ENCODE peak calls at places on chromosomes 5 and 9, in seven cellular contexts. D is WTC11, S is dorsolateral prefrontal cortex, G is A549, E is body of pancreas, O is suprapubic skin, F is pancreas. V is an unnamed sample.

GRCh38 chr9:437066-438015 is 222.7 kb downstream of the DOCK8 start:
- DNase-seq in D (no peak), S (no peak), G (no peak), E (no peak), O (no peak), F (no peak), V (no peak)

GRCh38 chr5:111748304-111748763 is 8.7 kb downstream of the NREP start:
- DNase-seq in D (no peak), S (no peak), G (no peak), E (no peak), O (no peak), F (no peak), V (peak)

GRCh38 chr9:37424686-37425297 is 2.3 kb downstream of the GRHPR start:
- DNase-seq in D (no peak), S (no peak), G (no peak), E (no peak), O (no peak), F (no peak), V (no peak)

GRCh38 chr5:180787711-180788431 is 14.7 kb downstream of the MGAT1 start:
- DNase-seq in D (peak), S (no peak), G (no peak), E (no peak), O (no peak), F (no peak), V (no peak)

GRCh38 chr5:159106569-159107282 is 7.0 kb upstream of the EBF1 start:
- DNase-seq in D (peak), S (no peak), G (peak), E (peak), O (peak), F (peak), V (peak)

GRCh38 chr5:159099049-159099760 is 511 bp downstream of the EBF1 start:
- DNase-seq in D (peak), S (no peak), G (peak), E (peak), O (no peak), F (peak), V (peak)

GRCh38 chr9:91220491-91221135 is 141.1 kb downstream of the AUH start:
- DNase-seq in D (no peak), S (no peak), G (no peak), E (no peak), O (no peak), F (no peak), V (no peak)

GRCh38 chr9:7174884-7175283 is 417.1 kb downstream of the KDM4C start:
- DNase-seq in D (peak), S (no peak), G (peak), E (no peak), O (no peak), F (no peak), V (no peak)

GRCh38 chr9:73497796-73498195 is 346.1 kb downstream of the ANXA1 start:
- DNase-seq in D (no peak), S (no peak), G (no peak), E (no peak), O (no peak), F (no peak), V (no peak)

GRCh38 chr9:81256368-81256767 is 433.0 kb downstream of the TLE1 start:
- DNase-seq in D (no peak), S (no peak), G (no peak), E (no peak), O (no peak), F (no peak), V (no peak)

GRCh38 chr9:133734600-133735414 is 3.3 kb downstream of the SARDH start:
- DNase-seq in D (no peak), S (no peak), G (no peak), E (no peak), O (no peak), F (no peak), V (no peak)

GRCh38 chr5:6525910-6526309 is 77.3 kb downstream of the UBE2QL1 start:
- DNase-seq in D (peak), S (no peak), G (peak), E (peak), O (no peak), F (no peak), V (no peak)

GRCh38 chr5:1516615-1517601 is 6.9 kb downstream of the LPCAT1 start:
- DNase-seq in D (peak), S (peak), G (peak), E (peak), O (peak), F (peak), V (no peak)

GRCh38 chr9:125586173-125586512 is 120.9 kb downstream of the MAPKAP1 start:
- DNase-seq in D (no peak), S (no peak), G (no peak), E (no peak), O (no peak), F (no peak), V (no peak)

GRCh38 chr5:39394946-39395345 is 29.8 kb downstream of the DAB2 start:
- DNase-seq in D (no peak), S (no peak), G (no peak), E (no peak), O (no peak), F (no peak), V (peak)

GRCh38 chr5:1343315-1343751 is 1.6 kb downstream of the CLPTM1L start:
- DNase-seq in D (no peak), S (no peak), G (no peak), E (no peak), O (no peak), F (no peak), V (no peak)

GRCh38 chr9:124004608-124005007 is 7.0 kb upstream of the LHX2 start:
- DNase-seq in D (no peak), S (no peak), G (no peak), E (no peak), O (no peak), F (no peak), V (no peak)

GRCh38 chr5:1523793-1524480 is at the start of gene LPCAT1:
- DNase-seq in D (peak), S (peak), G (peak), E (peak), O (peak), F (peak), V (peak)

GRCh38 chr5:136016945-136017530 is 11.8 kb upstream of the TGFBI start:
- DNase-seq in D (no peak), S (no peak), G (peak), E (no peak), O (no peak), F (no peak), V (peak)

GRCh38 chr9:37061763-37062162 is 27.7 kb upstream of the PAX5 start:
- DNase-seq in D (no peak), S (no peak), G (no peak), E (no peak), O (no peak), F (no peak), V (no peak)

GRCh38 chr9:82781965-82782392 is 281.0 kb downstream of the RASEF start:
- DNase-seq in D (no peak), S (no peak), G (no peak), E (no peak), O (no peak), F (no peak), V (no peak)

GRCh38 chr5:169202969-169203368 is 98.0 kb downstream of the SLIT3 start:
- DNase-seq in D (no peak), S (no peak), G (no peak), E (no peak), O (no peak), F (no peak), V (no peak)

GRCh38 chr9:75235632-75236031 is 147.3 kb downstream of the OSTF1 start:
- DNase-seq in D (no peak), S (no peak), G (no peak), E (peak), O (no peak), F (no peak), V (no peak)

GRCh38 chr9:90801175-90801506 is 478 bp upstream of the SYK start:
- DNase-seq in D (no peak), S (no peak), G (no peak), E (no peak), O (no peak), F (no peak), V (no peak)

GRCh38 chr5:147305147-147305546 is 70.3 kb downstream of the STK32A start:
- DNase-seq in D (peak), S (no peak), G (no peak), E (no peak), O (no peak), F (no peak), V (no peak)

GRCh38 chr5:59799668-59800374 is 93.7 kb downstream of the PDE4D start:
- DNase-seq in D (no peak), S (no peak), G (peak), E (no peak), O (no peak), F (no peak), V (peak)

GRCh38 chr5:52148679-52149078 is 639.0 kb upstream of the ITGA1 start:
- DNase-seq in D (no peak), S (no peak), G (no peak), E (no peak), O (no peak), F (no peak), V (no peak)

GRCh38 chr9:129258124-129258822 is 80.2 kb upstream of the IER5L start:
- DNase-seq in D (peak), S (peak), G (peak), E (peak), O (peak), F (peak), V (peak)

GRCh38 chr5:70491-70890 is 21.5 kb upstream of the PLEKHG4B start:
- DNase-seq in D (no peak), S (no peak), G (no peak), E (no peak), O (no peak), F (no peak), V (no peak)

GRCh38 chr5:3025392-3025791 is 273.9 kb upstream of the IRX2 start:
- DNase-seq in D (no peak), S (no peak), G (no peak), E (no peak), O (peak), F (no peak), V (no peak)

GRCh38 chr5:3027185-3027865 is 275.8 kb upstream of the IRX2 start:
- DNase-seq in D (no peak), S (no peak), G (no peak), E (no peak), O (peak), F (no peak), V (no peak)

GRCh38 chr5:3026099-3026498 is 274.6 kb upstream of the IRX2 start:
- DNase-seq in D (no peak), S (no peak), G (no peak), E (no peak), O (peak), F (no peak), V (no peak)

GRCh38 chr5:3027866-3028635 is 276.6 kb upstream of the IRX2 start:
- DNase-seq in D (no peak), S (no peak), G (no peak), E (no peak), O (peak), F (no peak), V (no peak)

DNA sequence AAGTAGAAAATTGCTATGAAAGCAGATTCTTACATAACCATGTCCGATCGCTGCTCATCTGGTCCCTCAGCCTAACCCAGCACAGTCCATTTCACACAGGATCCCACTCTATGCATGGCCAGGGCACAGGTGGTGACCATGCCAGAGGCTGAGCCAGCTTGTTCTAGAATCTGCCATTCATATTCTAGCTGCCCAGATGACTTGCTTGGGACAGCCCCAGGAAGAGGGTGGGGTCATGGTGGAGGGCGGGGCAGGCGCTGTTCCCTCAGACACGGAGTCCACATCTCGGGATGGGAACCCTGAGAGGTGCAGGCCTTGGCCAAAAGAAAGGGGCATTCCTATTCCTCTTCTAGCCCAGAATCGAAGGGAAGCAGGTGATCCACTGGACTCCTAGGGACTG is 275.2 kb upstream of the IRX2 start:
- DNase-seq in D (no peak), S (no peak), G (no peak), E (no peak), O (no peak), F (no peak), V (no peak)
- TF ChIP-seq CTCF in D (no peak), S (no peak), G (no peak), E (no peak), O (no peak), F (no peak), V (no peak)

GRCh38 chr5:73448451-73449136 is at the start of gene FOXD1:
- DNase-seq in D (peak), S (no peak), G (peak), E (no peak), O (no peak), F (peak), V (peak)
- TF ChIP-seq CTCF in D (no peak), S (no peak), G (no peak), E (no peak), O (no peak), F (no peak), V (peak)

GRCh38 chr9:69758001-69758730 is 1.6 kb downstream of the PTAR1 start:
- DNase-seq in D (no peak), S (no peak), G (no peak), E (no peak), O (no peak), F (no peak), V (no peak)

GRCh38 chr9:69759478-69760277 is at the start of gene PTAR1:
- DNase-seq in D (peak), S (peak), G (peak), E (peak), O (peak), F (peak), V (peak)

GRCh38 chr9:69758981-69759477 is 782 bp downstream of the PTAR1 start:
- DNase-seq in D (no peak), S (no peak), G (no peak), E (no peak), O (no peak), F (no peak), V (no peak)

GRCh38 chr9:69762527-69762926 is 2.7 kb upstream of the PTAR1 start:
- DNase-seq in D (no peak), S (no peak), G (no peak), E (no peak), O (no peak), F (no peak), V (no peak)

DNA sequence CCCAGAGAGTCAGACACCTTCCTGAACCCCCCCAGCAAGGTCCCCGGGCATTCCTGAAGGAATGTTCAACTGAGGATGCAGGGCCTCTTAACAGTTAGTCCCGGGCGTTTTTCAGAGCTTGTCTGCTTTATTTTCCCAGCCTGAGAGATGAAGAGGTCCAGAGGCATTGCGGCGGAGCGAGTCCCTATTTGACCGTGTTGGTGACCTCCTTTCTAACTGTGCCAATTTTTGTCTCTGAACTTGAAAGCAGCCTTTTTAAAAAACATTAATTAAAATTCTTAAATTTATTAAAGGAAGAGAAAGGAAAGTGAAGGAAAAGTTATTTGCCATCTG is 433 bp upstream of the PTAR1 start:
- DNase-seq in D (no peak), S (no peak), G (peak), E (no peak), O (no peak), F (peak), V (no peak)
- TF ChIP-seq CTCF in D (no peak), S (no peak), G (no peak), E (no peak), O (no peak), F (no peak), V (no peak)

DNA sequence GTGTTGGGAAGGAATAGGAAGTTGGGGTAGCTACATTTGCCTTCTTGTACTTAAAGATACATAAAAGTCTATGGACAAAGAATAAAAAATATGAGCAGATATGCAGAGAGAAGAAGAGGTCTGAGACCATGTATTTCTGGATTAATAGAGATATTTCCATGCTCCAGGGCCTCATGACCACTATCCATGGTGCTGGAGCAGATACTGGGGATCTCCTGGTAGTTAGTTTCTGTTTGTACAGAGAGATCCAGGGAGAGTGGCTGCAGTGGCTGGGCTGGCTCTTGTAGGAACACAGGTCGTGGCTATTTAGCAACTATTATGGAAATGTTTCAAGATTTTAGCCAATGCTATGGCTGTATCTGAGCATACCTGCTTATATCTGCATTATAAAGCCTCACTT is 184.2 kb upstream of the TMEM161B start:
- DNase-seq in D (peak), S (no peak), G (no peak), E (no peak), O (no peak), F (no peak), V (no peak)
- TF ChIP-seq CTCF in D (no peak), S (no peak), G (no peak), E (no peak), O (no peak), F (no peak), V (no peak)

GRCh38 chr5:94693845-94694370 is 75.4 kb downstream of the SLF1 start:
- DNase-seq in D (no peak), S (no peak), G (no peak), E (no peak), O (no peak), F (no peak), V (no peak)

GRCh38 chr5:94691947-94692346 is 73.5 kb downstream of the SLF1 start:
- DNase-seq in D (no peak), S (peak), G (no peak), E (no peak), O (no peak), F (no peak), V (peak)

GRCh38 chr5:94694671-94695070 is 76.2 kb downstream of the SLF1 start:
- DNase-seq in D (no peak), S (no peak), G (no peak), E (no peak), O (no peak), F (no peak), V (no peak)

GRCh38 chr5:94692610-94693009 is 74.1 kb downstream of the SLF1 start:
- DNase-seq in D (no peak), S (no peak), G (no peak), E (no peak), O (no peak), F (no peak), V (no peak)

GRCh38 chr5:94693043-94693822 is 74.8 kb downstream of the SLF1 start:
- DNase-seq in D (no peak), S (no peak), G (no peak), E (no peak), O (no peak), F (no peak), V (peak)
- TF ChIP-seq CTCF in D (no peak), S (peak), G (peak), E (no peak), O (no peak), F (no peak), V (peak)

DNA sequence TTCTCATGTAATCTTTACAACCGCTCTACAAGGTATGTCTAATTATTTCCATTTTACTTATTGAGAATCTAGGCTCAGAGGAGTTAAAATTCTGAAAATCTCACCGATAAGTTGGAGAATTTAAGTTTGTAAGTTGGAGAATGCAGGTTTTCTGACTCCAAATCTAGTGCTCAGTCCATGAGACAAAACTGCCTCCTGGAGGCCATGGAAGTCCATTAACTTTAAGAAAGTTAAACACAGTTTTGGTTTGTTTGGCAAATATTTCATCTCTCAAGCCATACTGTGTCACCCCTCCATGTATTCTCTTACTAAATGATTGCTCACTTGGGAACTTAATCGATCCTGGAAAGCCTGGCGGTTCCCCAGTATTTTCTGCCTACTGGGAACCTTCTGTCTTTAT is 52.6 kb downstream of the INIP start:
- DNase-seq in D (no peak), S (no peak), G (no peak), E (no peak), O (no peak), F (no peak), V (no peak)
- TF ChIP-seq CTCF in D (no peak), S (peak), G (peak), E (no peak), O (no peak), F (no peak), V (no peak)

DNA sequence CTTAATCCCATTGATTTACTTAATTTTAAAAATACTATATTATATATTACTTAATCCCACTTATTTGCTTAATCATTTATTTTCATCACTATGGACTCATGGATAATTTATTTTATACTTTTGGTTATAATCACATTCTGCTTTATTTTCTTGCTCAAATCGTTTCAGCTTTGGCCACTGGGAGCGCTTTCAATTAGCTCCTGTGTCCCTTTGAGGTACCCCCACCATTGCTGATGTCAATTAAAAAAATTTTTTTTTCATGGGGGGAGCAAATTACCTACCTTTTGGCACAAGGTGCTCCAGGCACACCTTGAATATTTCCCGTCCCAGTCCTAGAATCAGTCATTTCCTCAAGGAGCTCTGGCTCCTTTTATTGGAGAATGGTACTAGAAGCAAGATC is 1.4 kb upstream of the TRIO start:
- DNase-seq in D (no peak), S (no peak), G (no peak), E (no peak), O (no peak), F (no peak), V (no peak)
- TF ChIP-seq CTCF in D (no peak), S (no peak), G (no peak), E (no peak), O (no peak), F (no peak), V (no peak)

DNA sequence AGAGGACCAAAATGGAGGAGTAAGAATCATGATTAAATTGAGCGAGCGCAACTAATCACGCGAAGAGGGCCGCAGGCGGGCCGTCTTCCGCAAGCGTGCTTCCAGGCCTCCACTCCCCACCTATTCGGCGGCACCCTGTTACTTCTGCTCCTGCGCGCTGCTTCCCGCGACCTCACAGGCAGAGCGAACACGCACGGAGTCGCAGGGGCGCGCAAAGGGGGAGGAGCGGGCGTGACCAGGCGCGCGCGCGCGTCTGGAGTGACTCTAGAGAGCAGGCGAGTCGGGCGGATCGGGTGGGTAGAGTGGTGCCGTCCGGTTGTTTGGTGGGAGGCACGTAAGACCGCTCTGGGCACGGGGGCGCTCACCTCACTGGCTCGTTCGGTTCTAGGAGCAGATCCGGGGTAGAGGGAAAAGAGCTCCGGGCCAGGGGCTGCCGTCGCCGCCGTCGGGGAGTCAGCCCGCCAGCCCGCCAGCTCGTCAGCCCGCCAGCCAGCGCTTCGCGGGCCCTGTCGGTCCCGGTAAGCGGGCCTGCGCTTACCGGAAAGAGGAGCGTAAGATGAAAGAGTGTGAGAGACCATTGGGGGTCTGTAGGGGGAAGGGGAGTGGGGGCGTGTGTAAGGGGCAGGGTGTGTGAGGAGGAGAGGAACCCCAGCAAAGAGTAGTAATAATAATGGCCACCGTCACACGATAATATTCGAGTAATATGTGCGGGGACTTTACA is at the start of gene CNOT8:
- DNase-seq in D (peak), S (peak), G (peak), E (peak), O (peak), F (peak), V (peak)
- TF ChIP-seq CTCF in D (no peak), S (no peak), G (no peak), E (no peak), O (no peak), F (no peak), V (no peak)

V was measured in RWPE1.